ENCODE peak calls at places on chromosomes 13 and 19, in seven cellular contexts. G is HCT116, Z is GM12878, R is SK-N-SH, O is K562, X is H1, P is HepG2. T is an unnamed sample.

GRCh38 chr19:48400018-48400742 is 6.7 kb downstream of the GRIN2D start:
- DNase-seq in Z (no peak), R (peak; percentile 65), G (peak; percentile 54), O (peak; percentile 85), P (peak; percentile 50), X (peak; percentile 88), T (peak; percentile 87)

GRCh38 chr13:104132849-104133248 is 1066.6 kb upstream of the SLC10A2 start:
- DNase-seq in G (no peak), X (no peak), Z (no peak), P (no peak), O (no peak), R (no peak), T (no peak)

GRCh38 chr19:53945441-53945840 is 17.3 kb upstream of the CACNG8 start:
- DNase-seq in Z (no peak), O (peak; percentile 14), R (peak; percentile 78), G (peak; percentile 24), P (no peak), X (peak; percentile 58), T (peak; percentile 40)

GRCh38 chr19:35291259-35291658 is 702 bp upstream of the MAG start:
- DNase-seq in O (no peak), G (no peak), X (no peak), P (no peak), Z (no peak), R (no peak), T (peak; percentile 63)

GRCh38 chr19:44644391-44645016 is 794 bp downstream of the PVR start:
- DNase-seq in P (peak; percentile 34), Z (no peak), O (peak; percentile 27), R (peak; percentile 79), G (no peak), X (peak; percentile 73), T (peak; percentile 26)

GRCh38 chr13:102028846-102029245 is 373.0 kb downstream of the FGF14 start:
- DNase-seq in O (no peak), Z (no peak), X (no peak), P (no peak), G (no peak), R (no peak), T (no peak)

GRCh38 chr19:50728084-50728737 is 5.0 kb downstream of the CLEC11A start:
- DNase-seq in Z (no peak), P (peak; percentile 20), R (peak; percentile 79), G (no peak), O (peak; percentile 99), X (peak; percentile 95), T (no peak)

GRCh38 chr13:86932935-86933334 is 738.2 kb upstream of the SLITRK5 start:
- DNase-seq in O (no peak), X (no peak), R (no peak), Z (no peak), P (no peak), G (no peak), T (no peak)

GRCh38 chr19:46674416-46675178 is 13.6 kb upstream of the DACT3 start:
- DNase-seq in O (no peak), R (peak; percentile 79), P (no peak), X (peak; percentile 84), G (peak; percentile 53), Z (no peak), T (peak; percentile 71)

GRCh38 chr13:71645467-71645866 is 221.5 kb downstream of the DACH1 start:
- DNase-seq in G (no peak), Z (no peak), O (no peak), R (no peak), P (no peak), X (no peak), T (no peak)

GRCh38 chr19:45924891-45925447 is 10.4 kb upstream of the NANOS2 start:
- DNase-seq in P (no peak), O (no peak), Z (no peak), G (peak; percentile 39), R (no peak), X (no peak), T (no peak)

GRCh38 chr13:46173656-46174055 is 8.3 kb downstream of the LCP1 start:
- DNase-seq in R (no peak), O (no peak), X (no peak), Z (no peak), G (no peak), P (no peak), T (no peak)

GRCh38 chr19:35153701-35154534 is 617 bp upstream of the FXYD5 start:
- DNase-seq in R (peak; percentile 79), X (peak; percentile 84), P (no peak), O (peak; percentile 85), G (no peak), Z (no peak), T (peak; percentile 61)

GRCh38 chr13:40993119-40993518 is 26.0 kb downstream of the ELF1 start:
- DNase-seq in P (no peak), G (no peak), Z (no peak), R (no peak), X (no peak), O (no peak), T (no peak)

GRCh38 chr13:73900591-73900990 is 233.6 kb downstream of the KLF12 start:
- DNase-seq in G (no peak), Z (no peak), P (no peak), R (no peak), O (no peak), X (no peak), T (no peak)

GRCh38 chr13:74966814-74967213 is 515.2 kb downstream of the TBC1D4 start:
- DNase-seq in O (no peak), G (no peak), P (no peak), X (no peak), R (peak; percentile 55), Z (no peak), T (no peak)

GRCh38 chr13:43572601-43573360 is 214.0 kb downstream of the ENOX1 start:
- DNase-seq in G (no peak), X (no peak), Z (no peak), R (no peak), P (no peak), O (no peak), T (peak; percentile 15)

GRCh38 chr13:28631792-28632191 is 27.1 kb upstream of the POMP start:
- DNase-seq in G (no peak), Z (no peak), O (no peak), R (no peak), X (no peak), P (no peak), T (no peak)

GRCh38 chr13:99307247-99307646 is at the start of gene GPR183:
- DNase-seq in Z (no peak), R (no peak), X (no peak), O (peak; percentile 50), P (no peak), G (no peak), T (no peak)

GRCh38 chr19:41476583-41476982 is 33.6 kb downstream of the ERICH4 start:
- DNase-seq in Z (no peak), X (no peak), G (no peak), O (no peak), P (no peak), R (no peak), T (no peak)

GRCh38 chr19:32626969-32627368 is 46.0 kb downstream of the PDCD5 start:
- DNase-seq in R (no peak), X (no peak), P (no peak), G (no peak), O (no peak), Z (no peak), T (no peak)

GRCh38 chr19:29717051-29717450 is 2.0 kb upstream of the C19orf12 start:
- DNase-seq in R (no peak), Z (no peak), G (no peak), P (no peak), X (no peak), O (no peak), T (no peak)

GRCh38 chr13:35833571-35834305 is 297.4 kb downstream of the DCLK1 start:
- DNase-seq in P (no peak), R (no peak), G (no peak), X (no peak), O (no peak), Z (no peak), T (no peak)

GRCh38 chr19:18831524-18832330 is at the start of gene UPF1:
- DNase-seq in X (peak; percentile 97), P (peak; percentile 82), G (peak; percentile 69), Z (no peak), O (peak; percentile 97), R (peak; percentile 97), T (peak; percentile 91)

GRCh38 chr13:94950303-94950702 is 238.0 kb upstream of the SOX21 start:
- DNase-seq in O (peak; percentile 28), P (no peak), X (no peak), G (no peak), R (peak; percentile 16), Z (no peak), T (peak; percentile 4)

GRCh38 chr13:80755925-80756324 is 415.0 kb upstream of the SPRY2 start:
- DNase-seq in O (no peak), X (no peak), R (no peak), P (no peak), Z (no peak), G (no peak), T (no peak)

GRCh38 chr19:52691737-52692136 is 43.1 kb downstream of the ZNF611 start:
- DNase-seq in P (no peak), Z (peak; percentile 62), G (no peak), R (no peak), O (peak; percentile 42), X (no peak), T (no peak)

GRCh38 chr19:52690395-52691214 is 44.2 kb downstream of the ZNF611 start:
- DNase-seq in R (peak; percentile 94), O (peak; percentile 96), P (peak; percentile 60), Z (peak; percentile 45), G (peak; percentile 76), X (peak; percentile 94), T (peak; percentile 58)

GRCh38 chr19:52691215-52691610 is 43.6 kb downstream of the ZNF611 start:
- DNase-seq in R (no peak), Z (no peak), O (peak; percentile 51), G (no peak), P (no peak), X (no peak), T (no peak)

GRCh38 chr19:52688335-52688734 is 46.5 kb downstream of the ZNF611 start:
- DNase-seq in R (no peak), P (no peak), Z (no peak), X (no peak), O (no peak), G (no peak), T (no peak)

GRCh38 chr19:52689804-52690394 is 44.9 kb downstream of the ZNF611 start:
- DNase-seq in R (peak; percentile 61), X (peak; percentile 70), O (peak; percentile 37), Z (no peak), G (no peak), P (no peak), T (peak; percentile 12)
- TF ChIP-seq JUND in R (no peak), X (no peak), O (no peak), Z (no peak), G (no peak), P (no peak), T (no peak)

GRCh38 chr19:1864480-1865171 is 1.2 kb upstream of the KLF16 start:
- DNase-seq in R (peak; percentile 90), X (peak; percentile 91), Z (no peak), P (peak; percentile 66), O (peak; percentile 91), G (no peak), T (no peak)
- TF ChIP-seq JUND in R (no peak), X (no peak), Z (no peak), P (no peak), O (peak; percentile 17), G (no peak), T (no peak)

GRCh38 chr19:12872941-12873890 is 8.0 kb downstream of the DNASE2 start:
- DNase-seq in X (peak; percentile 55), G (no peak), O (peak; percentile 84), P (peak; percentile 17), R (peak; percentile 83), Z (no peak), T (peak; percentile 96)
- TF ChIP-seq JUND in X (no peak), G (no peak), O (no peak), P (no peak), R (no peak), Z (no peak), T (no peak)

GRCh38 chr19:14826006-14826405 is 9.0 kb downstream of the OR7A5 start:
- DNase-seq in P (no peak), Z (no peak), O (no peak), X (no peak), R (no peak), G (no peak), T (no peak)
- TF ChIP-seq JUND in P (no peak), Z (no peak), O (no peak), X (no peak), R (no peak), G (no peak), T (no peak)

T was measured in T47D.